ENCODE peak calls at places on chromosomes 11 and 22, in five cellular contexts. One of them, this sample, is unnamed.

GRCh38 chr22:27462190-27462589 is 339.4 kb downstream of the MN1 start:
- DNase-seq in AG10803: peak; percentile 83
- DNase-seq in AG04450: no peak
- DNase-seq in fibroblast of lung: no peak
- DNase-seq in GM13977: no peak
- DNase-seq in this sample: no peak

GRCh38 chr22:50048066-50048765 is 9.9 kb downstream of the TTLL8 start:
- DNase-seq in AG10803: no peak
- DNase-seq in AG04450: no peak
- DNase-seq in GM13977: no peak
- DNase-seq in fibroblast of lung: no peak
- DNase-seq in this sample: no peak

GRCh38 chr11:86101941-86102407 is 33.1 kb upstream of the PICALM start:
- DNase-seq in GM13977: no peak
- DNase-seq in AG10803: peak; percentile 47
- DNase-seq in fibroblast of lung: peak; percentile 65
- DNase-seq in AG04450: no peak
- DNase-seq in this sample: no peak

GRCh38 chr11:134261626-134262488 is 8.5 kb downstream of the ACAD8 start:
- DNase-seq in fibroblast of lung: no peak
- DNase-seq in AG04450: no peak
- DNase-seq in GM13977: peak; percentile 55
- DNase-seq in AG10803: peak; percentile 16
- DNase-seq in this sample: no peak

GRCh38 chr11:128920651-128921050 is 22.0 kb downstream of the TP53AIP1 start:
- DNase-seq in AG10803: no peak
- DNase-seq in AG04450: no peak
- DNase-seq in fibroblast of lung: no peak
- DNase-seq in GM13977: no peak
- DNase-seq in this sample: no peak

GRCh38 chr11:82895437-82896091 is 4.7 kb downstream of the PRCP start:
- DNase-seq in fibroblast of lung: no peak
- DNase-seq in AG10803: no peak
- DNase-seq in AG04450: no peak
- DNase-seq in GM13977: peak; percentile 38
- DNase-seq in this sample: no peak

GRCh38 chr11:15430381-15430780 is 315.7 kb downstream of the INSC start:
- DNase-seq in AG10803: no peak
- DNase-seq in GM13977: no peak
- DNase-seq in fibroblast of lung: no peak
- DNase-seq in AG04450: no peak
- DNase-seq in this sample: no peak

GRCh38 chr11:18270102-18270501 is 4.0 kb downstream of the SAA1 start:
- DNase-seq in AG10803: no peak
- DNase-seq in AG04450: no peak
- DNase-seq in GM13977: no peak
- DNase-seq in fibroblast of lung: no peak
- DNase-seq in this sample: no peak

GRCh38 chr11:69836401-69836800 is 17.2 kb upstream of the FGF3 start:
- DNase-seq in fibroblast of lung: no peak
- DNase-seq in AG10803: no peak
- DNase-seq in AG04450: no peak
- DNase-seq in GM13977: no peak
- DNase-seq in this sample: no peak

GRCh38 chr11:60854140-60854846 is 1.5 kb downstream of the PTGDR2 start:
- DNase-seq in AG04450: no peak
- DNase-seq in GM13977: no peak
- DNase-seq in fibroblast of lung: no peak
- DNase-seq in AG10803: no peak
- DNase-seq in this sample: no peak

GRCh38 chr22:35711336-35711735 is 6.3 kb upstream of the APOL5 start:
- DNase-seq in GM13977: no peak
- DNase-seq in AG10803: no peak
- DNase-seq in AG04450: no peak
- DNase-seq in fibroblast of lung: no peak
- DNase-seq in this sample: no peak

GRCh38 chr22:35708917-35709316 is 8.8 kb upstream of the APOL5 start:
- DNase-seq in GM13977: no peak
- DNase-seq in fibroblast of lung: no peak
- DNase-seq in AG04450: no peak
- DNase-seq in AG10803: no peak
- DNase-seq in this sample: no peak

GRCh38 chr22:35717572-35717971 is at the start of gene APOL5:
- DNase-seq in AG10803: no peak
- DNase-seq in fibroblast of lung: no peak
- DNase-seq in AG04450: no peak
- DNase-seq in GM13977: no peak
- DNase-seq in this sample: no peak

GRCh38 chr22:35708453-35708852 is 9.2 kb upstream of the APOL5 start:
- DNase-seq in fibroblast of lung: peak; percentile 17
- DNase-seq in AG04450: no peak
- DNase-seq in AG10803: no peak
- DNase-seq in GM13977: peak; percentile 1
- DNase-seq in this sample: no peak

DNA sequence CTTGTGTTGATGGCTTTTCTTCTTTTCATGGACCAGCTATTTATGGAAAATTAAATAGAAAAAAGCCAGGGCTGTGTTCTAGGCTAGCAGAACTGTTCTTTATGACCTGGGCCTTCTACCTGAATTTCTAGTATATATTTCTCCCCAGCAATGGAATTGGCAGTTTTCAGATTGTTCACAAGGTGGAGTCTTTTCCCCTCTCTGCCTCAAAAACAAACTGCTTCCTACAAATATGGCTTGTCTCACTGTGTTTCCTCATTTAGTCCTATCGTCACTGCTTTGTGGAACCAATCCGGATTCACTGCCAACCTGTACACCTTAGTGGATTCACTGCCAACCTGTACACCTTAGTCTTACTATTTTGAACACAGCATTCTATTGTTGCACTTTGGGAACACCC is 5.0 kb upstream of the APOL5 start:
- DNase-seq in AG04450: no peak
- DNase-seq in GM13977: no peak
- DNase-seq in fibroblast of lung: no peak
- DNase-seq in AG10803: no peak
- DNase-seq in this sample: no peak
- TF ChIP-seq CTCF in AG04450: no peak
- TF ChIP-seq CTCF in GM13977: no peak
- TF ChIP-seq CTCF in fibroblast of lung: no peak
- TF ChIP-seq CTCF in AG10803: no peak
- TF ChIP-seq CTCF in this sample: no peak

DNA sequence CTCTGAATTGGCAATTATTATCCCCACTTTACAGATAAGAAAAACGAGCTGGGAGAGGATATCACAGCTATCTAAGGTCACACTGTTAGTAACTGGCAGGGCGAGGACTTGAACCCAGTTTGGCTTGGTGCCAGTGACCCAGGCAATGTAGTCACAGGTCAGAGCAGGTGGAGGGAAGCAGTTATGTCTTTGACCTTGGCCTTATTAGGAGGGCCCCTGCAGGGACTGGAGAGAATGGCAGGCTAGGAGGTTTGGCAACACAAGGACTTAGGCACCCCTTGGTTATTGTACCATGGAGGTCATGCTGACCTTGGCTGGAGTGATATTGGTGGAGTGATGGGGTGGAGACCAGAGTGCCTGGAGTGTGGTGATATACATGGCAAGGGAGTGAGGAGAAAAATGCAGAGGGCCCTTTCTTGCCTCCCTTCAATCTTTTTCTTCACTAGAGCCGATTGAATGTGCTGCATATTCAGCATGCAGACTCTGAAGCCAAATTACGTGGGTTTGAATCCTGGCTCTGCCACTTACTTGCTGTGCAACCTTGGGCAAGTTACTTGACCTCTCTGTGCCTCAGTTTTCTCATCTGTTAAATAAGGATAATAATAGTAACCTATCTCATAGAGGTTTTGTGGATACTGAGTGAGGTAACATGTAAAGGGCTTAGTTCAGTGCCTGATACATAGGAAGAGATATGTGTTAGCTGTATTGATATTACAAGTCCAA is 92.7 kb upstream of the TBCEL start:
- DNase-seq in GM13977: no peak
- DNase-seq in AG10803: no peak
- DNase-seq in AG04450: no peak
- DNase-seq in fibroblast of lung: no peak
- DNase-seq in this sample: no peak
- TF ChIP-seq CTCF in GM13977: peak; percentile 19
- TF ChIP-seq CTCF in AG10803: no peak
- TF ChIP-seq CTCF in AG04450: peak; percentile 1
- TF ChIP-seq CTCF in fibroblast of lung: no peak
- TF ChIP-seq CTCF in this sample: no peak

GRCh38 chr11:27495710-27496300 is 10.8 kb downstream of the LIN7C start:
- DNase-seq in GM13977: no peak
- DNase-seq in AG04450: no peak
- DNase-seq in fibroblast of lung: no peak
- DNase-seq in AG10803: no peak
- DNase-seq in this sample: no peak

GRCh38 chr11:27497911-27498310 is 8.7 kb downstream of the LIN7C start:
- DNase-seq in GM13977: no peak
- DNase-seq in AG04450: no peak
- DNase-seq in AG10803: no peak
- DNase-seq in fibroblast of lung: no peak
- DNase-seq in this sample: no peak

GRCh38 chr11:27496461-27496860 is 10.1 kb downstream of the LIN7C start:
- DNase-seq in GM13977: no peak
- DNase-seq in AG04450: no peak
- DNase-seq in AG10803: peak; percentile 71
- DNase-seq in fibroblast of lung: peak; percentile 47
- DNase-seq in this sample: no peak

GRCh38 chr11:27501102-27501501 is 5.5 kb downstream of the LIN7C start:
- DNase-seq in AG04450: no peak
- DNase-seq in GM13977: no peak
- DNase-seq in fibroblast of lung: no peak
- DNase-seq in AG10803: no peak
- DNase-seq in this sample: no peak

GRCh38 chr11:27497284-27497866 is 9.2 kb downstream of the LIN7C start:
- DNase-seq in fibroblast of lung: peak; percentile 33
- DNase-seq in AG10803: peak; percentile 30
- DNase-seq in AG04450: no peak
- DNase-seq in GM13977: peak; percentile 15
- DNase-seq in this sample: no peak
- TF ChIP-seq CTCF in fibroblast of lung: peak; percentile 43
- TF ChIP-seq CTCF in AG10803: peak; percentile 57
- TF ChIP-seq CTCF in AG04450: peak; percentile 44
- TF ChIP-seq CTCF in GM13977: peak; percentile 46
- TF ChIP-seq CTCF in this sample: peak; percentile 62

GRCh38 chr11:36493332-36493731 is 16.7 kb downstream of the TRAF6 start:
- DNase-seq in AG04450: no peak
- DNase-seq in AG10803: no peak
- DNase-seq in fibroblast of lung: no peak
- DNase-seq in GM13977: no peak
- DNase-seq in this sample: no peak
- TF ChIP-seq CTCF in AG04450: no peak
- TF ChIP-seq CTCF in AG10803: no peak
- TF ChIP-seq CTCF in fibroblast of lung: no peak
- TF ChIP-seq CTCF in GM13977: no peak
- TF ChIP-seq CTCF in this sample: no peak

This sample was measured in osteocyte.